ENCODE peak calls at places on chromosomes 5 and 9, in nine cellular contexts. S is BJ; L is PC-3; I is ecto neural progenitor cell; O is lung; U is iPS-NIHi11; Z is NK-92 treated with Interleukin-12 subunit alpha and Interleukin-12 subunit beta, amount 100 ng/mL, for 24 hours; M is RPMI7951; J is stimulated activated CD4-positive, alpha-beta T cell treated with anti-CD3 and anti-CD28 coated beads, Interleukin-15, amount 100 ng/mL, for 1 hour. R is an unnamed sample.

GRCh38 chr9:69427286-69427685 is 102.3 kb downstream of the ENTREP1 start:
- DNase-seq in S (no peak), L (no peak), I (no peak), O (no peak), U (no peak), Z (no peak), M (no peak), J (no peak), R (no peak)

GRCh38 chr9:136990233-136990911 is 1.9 kb upstream of the PAXX start:
- DNase-seq in S (no peak), L (no peak), I (no peak), O (no peak), U (no peak), Z (no peak), M (no peak), J (no peak), R (no peak)

GRCh38 chr9:93096131-93096802 is at the start of gene CARD19:
- DNase-seq in S (no peak), L (peak; percentile 35), I (no peak), O (peak; percentile 61), U (peak; percentile 59), Z (peak; percentile 55), M (peak; percentile 36), J (no peak), R (peak; percentile 62)

GRCh38 chr5:141958773-141959172 is 771 bp upstream of the PCDH12 start:
- DNase-seq in S (no peak), L (peak; percentile 9), I (no peak), O (no peak), U (no peak), Z (no peak), M (no peak), J (no peak), R (no peak)

GRCh38 chr5:145471831-145472616 is 363.1 kb downstream of the PRELID2 start:
- DNase-seq in S (no peak), L (peak; percentile 58), I (no peak), O (no peak), U (no peak), Z (no peak), M (no peak), J (no peak), R (no peak)

GRCh38 chr9:93183663-93184438 is at the start of gene WNK2:
- DNase-seq in S (no peak), L (peak; percentile 63), I (peak; percentile 75), O (no peak), U (peak; percentile 99), Z (no peak), M (no peak), J (peak; percentile 32), R (peak; percentile 70)

GRCh38 chr5:138694146-138694545 is 59.1 kb upstream of the CTNNA1 start:
- DNase-seq in S (no peak), L (no peak), I (no peak), O (no peak), U (no peak), Z (no peak), M (no peak), J (no peak), R (no peak)

GRCh38 chr5:2902742-2903297 is 151.3 kb upstream of the IRX2 start:
- DNase-seq in S (no peak), L (no peak), I (peak; percentile 29), O (peak; percentile 19), U (no peak), Z (no peak), M (no peak), J (no peak), R (no peak)

GRCh38 chr5:10600629-10601245 is 36.9 kb downstream of the ANKRD33B start:
- DNase-seq in S (no peak), L (peak; percentile 78), I (peak; percentile 5), O (no peak), U (no peak), Z (no peak), M (no peak), J (no peak), R (no peak)

GRCh38 chr5:109049565-109049964 is 301.9 kb downstream of the FER start:
- DNase-seq in S (no peak), L (no peak), I (no peak), O (no peak), U (no peak), Z (no peak), M (no peak), J (no peak), R (no peak)

GRCh38 chr5:62689599-62690368 is 111.2 kb downstream of the LRRC70 start:
- DNase-seq in S (no peak), L (peak; percentile 24), I (no peak), O (no peak), U (no peak), Z (no peak), M (no peak), J (no peak), R (no peak)

GRCh38 chr9:122406264-122406890 is 35.6 kb downstream of the PTGS1 start:
- DNase-seq in S (no peak), L (no peak), I (no peak), O (no peak), U (no peak), Z (no peak), M (no peak), J (no peak), R (no peak)

GRCh38 chr5:179414459-179415215 is 69.4 kb upstream of the ADAMTS2 start:
- DNase-seq in S (no peak), L (no peak), I (no peak), O (no peak), U (peak; percentile 2), Z (no peak), M (no peak), J (no peak), R (no peak)

GRCh38 chr5:178483620-178484019 is 106.6 kb downstream of the COL23A1 start:
- DNase-seq in S (no peak), L (no peak), I (no peak), O (peak; percentile 41), U (no peak), Z (no peak), M (no peak), J (peak; percentile 16), R (no peak)

GRCh38 chr5:67617051-67617450 is 420.5 kb upstream of the CD180 start:
- DNase-seq in S (no peak), L (no peak), I (no peak), O (no peak), U (no peak), Z (no peak), M (no peak), J (no peak), R (no peak)

GRCh38 chr5:111173476-111173875 is 50.7 kb upstream of the CAMK4 start:
- DNase-seq in S (no peak), L (no peak), I (no peak), O (no peak), U (no peak), Z (no peak), M (peak; percentile 19), J (no peak), R (no peak)

GRCh38 chr5:147558826-147559225 is 49.0 kb upstream of the DPYSL3 start:
- DNase-seq in S (no peak), L (peak; percentile 52), I (no peak), O (peak; percentile 46), U (peak; percentile 26), Z (no peak), M (peak; percentile 78), J (no peak), R (no peak)

GRCh38 chr9:85321561-85321960 is 420.2 kb downstream of the AGTPBP1 start:
- DNase-seq in S (no peak), L (no peak), I (no peak), O (no peak), U (no peak), Z (no peak), M (no peak), J (no peak), R (no peak)

GRCh38 chr9:86763795-86764194 is 183.5 kb downstream of the GAS1 start:
- DNase-seq in S (no peak), L (no peak), I (no peak), O (no peak), U (no peak), Z (no peak), M (no peak), J (no peak), R (no peak)

GRCh38 chr5:13325765-13326164 is 618.7 kb downstream of the DNAH5 start:
- DNase-seq in S (no peak), L (peak; percentile 70), I (no peak), O (no peak), U (no peak), Z (no peak), M (peak; percentile 61), J (no peak), R (no peak)